ENCODE peak calls at places on chromosomes 5 and 9, in seven cellular contexts. H is CD8-positive, alpha-beta memory T cell; Y is hepatic stellate cell; K is Right ventricle myocardium superior; T is CD4-positive, alpha-beta memory T cell; X is neuronal stem cell; F is natural killer cell. Z is an unnamed sample.

GRCh38 chr9:91176426-91176825 is 185.3 kb downstream of the AUH start:
- DNase-seq in H (no peak), T (no peak), F (no peak), Y (no peak), K (no peak), X (no peak), Z (no peak)

GRCh38 chr9:113454914-113455761 is 8.4 kb upstream of the RGS3 start:
- DNase-seq in X (no peak), T (no peak), F (no peak), K (peak; percentile 66), Y (peak; percentile 68), H (no peak), Z (no peak)

GRCh38 chr9:135215571-135216161 is 128.2 kb downstream of the OLFM1 start:
- DNase-seq in F (no peak), K (peak; percentile 70), Y (no peak), T (no peak), H (no peak), X (no peak), Z (no peak)

GRCh38 chr5:82563745-82564144 is 285.6 kb upstream of the RPS23 start:
- DNase-seq in T (no peak), Y (no peak), H (no peak), F (no peak), X (no peak), K (no peak), Z (no peak)

GRCh38 chr5:115818821-115819220 is 2.4 kb upstream of the CDO1 start:
- DNase-seq in F (no peak), K (no peak), H (no peak), Y (no peak), T (no peak), X (no peak), Z (no peak)

GRCh38 chr5:9468070-9468388 is 77.8 kb downstream of the SEMA5A start:
- DNase-seq in F (no peak), T (no peak), Y (peak; percentile 77), K (no peak), X (no peak), H (no peak), Z (no peak)

GRCh38 chr5:109411627-109412026 is 1.9 kb upstream of the PJA2 start:
- DNase-seq in H (peak; percentile 4), K (no peak), X (no peak), F (no peak), T (peak; percentile 11), Y (peak; percentile 58), Z (no peak)

GRCh38 chr5:1429066-1429465 is 16.2 kb downstream of the SLC6A3 start:
- DNase-seq in X (no peak), F (no peak), K (peak; percentile 2), T (no peak), H (no peak), Y (no peak), Z (no peak)

GRCh38 chr5:141747152-141747640 is 65.2 kb upstream of the ARAP3 start:
- DNase-seq in K (peak; percentile 90), H (no peak), Y (peak; percentile 62), X (peak; percentile 84), T (no peak), F (no peak), Z (peak; percentile 77)

GRCh38 chr9:132990781-132991180 is 12.3 kb downstream of the GFI1B start:
- DNase-seq in X (no peak), T (no peak), Y (no peak), F (no peak), K (no peak), H (no peak), Z (no peak)

GRCh38 chr9:38432922-38433510 is 8.8 kb upstream of the IGFBPL1 start:
- DNase-seq in K (no peak), Y (no peak), F (no peak), T (peak; percentile 17), X (no peak), H (peak; percentile 6), Z (no peak)

GRCh38 chr5:83368835-83369234 is 102.7 kb upstream of the VCAN start:
- DNase-seq in X (no peak), H (no peak), T (no peak), Y (no peak), K (no peak), F (no peak), Z (no peak)

GRCh38 chr5:3302228-3302627 is 293.4 kb upstream of the IRX1 start:
- DNase-seq in F (no peak), K (no peak), T (no peak), X (no peak), Y (no peak), H (no peak), Z (no peak)

GRCh38 chr9:1071730-1072129 is 21.6 kb downstream of the DMRT2 start:
- DNase-seq in F (no peak), X (no peak), Y (no peak), K (no peak), H (no peak), T (no peak), Z (no peak)

GRCh38 chr5:140131967-140132409 is 6.3 kb downstream of the IGIP start:
- DNase-seq in T (no peak), Y (peak; percentile 69), K (no peak), X (no peak), F (no peak), H (no peak), Z (no peak)

GRCh38 chr5:7850241-7850532 is 746 bp downstream of the CFAP90 start:
- DNase-seq in H (no peak), T (no peak), K (no peak), X (no peak), Y (no peak), F (no peak), Z (no peak)

GRCh38 chr5:75509956-75510355 is 1.5 kb downstream of the CERT1 start:
- DNase-seq in H (no peak), F (no peak), K (no peak), Y (peak; percentile 45), X (no peak), T (no peak), Z (no peak)

GRCh38 chr5:170597109-170597741 is 93.4 kb downstream of the KCNIP1 start:
- DNase-seq in F (no peak), Y (peak; percentile 20), H (no peak), K (no peak), X (no peak), T (no peak), Z (no peak)

GRCh38 chr5:77359231-77359630 is 132.9 kb downstream of the WDR41 start:
- DNase-seq in K (no peak), H (no peak), F (no peak), X (no peak), Y (no peak), T (no peak), Z (no peak)

GRCh38 chr5:139982157-139982974 is 60.7 kb downstream of the NRG2 start:
- DNase-seq in T (no peak), F (no peak), H (no peak), Y (no peak), K (peak; percentile 58), X (peak; percentile 29), Z (no peak)

GRCh38 chr5:179375236-179375685 is 30.0 kb upstream of the ADAMTS2 start:
- DNase-seq in H (no peak), T (no peak), Y (no peak), K (no peak), X (no peak), F (no peak), Z (no peak)

GRCh38 chr5:76849767-76850291 is at the start of gene S100Z:
- DNase-seq in X (no peak), Y (no peak), H (no peak), K (no peak), F (no peak), T (peak; percentile 37), Z (no peak)

GRCh38 chr5:13566903-13567339 is 377.6 kb downstream of the DNAH5 start:
- DNase-seq in K (no peak), H (no peak), Y (no peak), X (no peak), F (no peak), T (no peak), Z (no peak)

GRCh38 chr9:128550226-128550625 is 2.2 kb upstream of the SPTAN1 start:
- DNase-seq in K (no peak), F (peak; percentile 38), X (no peak), Y (no peak), H (peak; percentile 16), T (no peak), Z (no peak)

GRCh38 chr5:1792842-1793266 is 6.8 kb downstream of the MRPL36 start:
- DNase-seq in T (peak; percentile 82), H (peak; percentile 79), K (peak; percentile 42), X (no peak), Y (peak; percentile 69), F (peak; percentile 53), Z (no peak)

GRCh38 chr5:43418561-43418960 is 6.4 kb upstream of the CCL28 start:
- DNase-seq in Y (no peak), X (no peak), K (no peak), F (no peak), H (no peak), T (no peak), Z (no peak)

GRCh38 chr5:154162475-154163217 is 27.9 kb upstream of the GALNT10 start:
- DNase-seq in X (no peak), Y (no peak), H (no peak), K (no peak), T (no peak), F (no peak), Z (no peak)

GRCh38 chr9:127128341-127129072 is 6.1 kb upstream of the ANGPTL2 start:
- DNase-seq in H (no peak), X (no peak), Y (no peak), F (no peak), T (no peak), K (peak; percentile 79), Z (no peak)

GRCh38 chr5:103041071-103041676 is 78.8 kb downstream of the GIN1 start:
- DNase-seq in F (no peak), H (peak; percentile 3), K (no peak), X (no peak), Y (peak; percentile 9), T (no peak), Z (peak; percentile 4)

GRCh38 chr5:132086277-132086794 is 12.7 kb downstream of the CSF2 start:
- DNase-seq in Y (peak; percentile 92), F (no peak), X (no peak), T (no peak), H (no peak), K (peak; percentile 77), Z (no peak)

GRCh38 chr9:92963831-92964606 is 16.7 kb downstream of the FGD3 start:
- DNase-seq in T (peak; percentile 88), F (peak; percentile 78), H (peak; percentile 89), X (no peak), K (peak; percentile 61), Y (no peak), Z (peak; percentile 61)

GRCh38 chr5:36398137-36398536 is 96.4 kb upstream of the RANBP3L start:
- DNase-seq in K (no peak), T (no peak), Y (no peak), X (peak; percentile 40), F (no peak), H (no peak), Z (no peak)

GRCh38 chr5:40599676-40600075 is 80.0 kb upstream of the PTGER4 start:
- DNase-seq in Y (no peak), K (no peak), H (no peak), X (no peak), F (no peak), T (no peak), Z (no peak)

GRCh38 chr9:21796768-21797167 is 5.7 kb upstream of the MTAP start:
- DNase-seq in K (no peak), Y (no peak), F (no peak), T (no peak), X (no peak), H (no peak), Z (no peak)

GRCh38 chr5:152332696-152333095 is 72.4 kb downstream of the NMUR2 start:
- DNase-seq in X (no peak), T (no peak), H (no peak), K (no peak), Y (no peak), F (no peak), Z (no peak)

GRCh38 chr9:70553718-70554673 is 139.5 kb upstream of the KLF9 start:
- DNase-seq in Y (no peak), H (no peak), K (no peak), T (no peak), F (no peak), X (peak; percentile 17), Z (no peak)

GRCh38 chr5:61272688-61273087 is 59.4 kb upstream of the ZSWIM6 start:
- DNase-seq in H (no peak), F (no peak), K (no peak), Y (no peak), T (no peak), X (no peak), Z (no peak)

GRCh38 chr9:138111607-138112006 is 234.0 kb downstream of the CACNA1B start:
- DNase-seq in T (no peak), X (no peak), F (no peak), K (no peak), Y (no peak), H (no peak), Z (no peak)

Z was measured in B cell.